ENCODE peak calls at places on chromosomes 13 and 19, in five cellular contexts. M is K562, J is H1, H is A549, F is endothelial cell of umbilical vein. B is an unnamed sample.
A peak's percentile ranks its signal among the peaks of the same experiment; 100 is the strongest.

GRCh38 chr13:77860621-77861020 is 58.0 kb downstream of the EDNRB start:
- DNase-seq in M (no peak), J (no peak), H (no peak), F (peak; percentile 64), B (no peak)

GRCh38 chr13:26476111-26476743 is 81.3 kb upstream of the WASF3 start:
- DNase-seq in M (no peak), J (peak; percentile 76), H (no peak), F (peak; percentile 24), B (peak; percentile 51)

GRCh38 chr13:42524487-42525034 is 49.4 kb upstream of the TNFSF11 start:
- DNase-seq in M (no peak), J (no peak), H (no peak), F (no peak), B (no peak)

GRCh38 chr13:105929486-105929885 is 606.0 kb downstream of the EFNB2 start:
- DNase-seq in M (no peak), J (no peak), H (no peak), F (no peak), B (no peak)

GRCh38 chr13:106354961-106355360 is 180.5 kb downstream of the EFNB2 start:
- DNase-seq in M (no peak), J (no peak), H (no peak), F (no peak), B (no peak)

GRCh38 chr13:51589793-51590192 is 5.5 kb downstream of the WDFY2 start:
- DNase-seq in M (no peak), J (no peak), H (no peak), F (peak; percentile 4), B (no peak)

GRCh38 chr13:75705395-75705794 is 69.3 kb downstream of the LMO7 start:
- DNase-seq in M (no peak), J (no peak), H (peak; percentile 50), F (peak; percentile 75), B (no peak)

GRCh38 chr19:30244533-30244932 is 127.7 kb upstream of the ZNF536 start:
- DNase-seq in M (no peak), J (no peak), H (no peak), F (no peak), B (no peak)

GRCh38 chr19:18436651-18437478 is 1.1 kb downstream of the ISYNA1 start:
- DNase-seq in M (peak; percentile 95), J (peak; percentile 92), H (peak; percentile 80), F (peak; percentile 86), B (peak; percentile 92)

GRCh38 chr13:28819748-28820098 is 416 bp upstream of the MTUS2 start:
- DNase-seq in M (peak; percentile 78), J (peak; percentile 92), H (peak; percentile 15), F (peak; percentile 40), B (peak; percentile 81)

GRCh38 chr13:35884211-35884610 is 247.0 kb downstream of the DCLK1 start:
- DNase-seq in M (no peak), J (no peak), H (no peak), F (no peak), B (no peak)

GRCh38 chr13:113573065-113573464 is 11.5 kb upstream of the TFDP1 start:
- DNase-seq in M (no peak), J (no peak), H (no peak), F (no peak), B (no peak)

GRCh38 chr13:66943530-66943929 is 286.6 kb downstream of the PCDH9 start:
- DNase-seq in M (no peak), J (no peak), H (no peak), F (no peak), B (no peak)

GRCh38 chr13:52371736-52372247 is 34.2 kb downstream of the THSD1 start:
- DNase-seq in M (no peak), J (no peak), H (no peak), F (peak; percentile 76), B (no peak)

GRCh38 chr13:51679616-51680015 is 95.4 kb downstream of the WDFY2 start:
- DNase-seq in M (no peak), J (no peak), H (no peak), F (no peak), B (no peak)

GRCh38 chr19:46337487-46337886 is 9.4 kb upstream of the PPP5C start:
- DNase-seq in M (no peak), J (no peak), H (no peak), F (no peak), B (no peak)

GRCh38 chr19:12872941-12873890 is 8.0 kb downstream of the DNASE2 start:
- DNase-seq in M (peak; percentile 86), J (peak; percentile 55), H (no peak), F (peak; percentile 72), B (peak; percentile 89)

GRCh38 chr13:109119886-109120285 is 490.5 kb downstream of the MYO16 start:
- DNase-seq in M (no peak), J (no peak), H (no peak), F (no peak), B (no peak)

GRCh38 chr13:27039171-27039701 is 132.4 kb downstream of the USP12 start:
- DNase-seq in M (no peak), J (no peak), H (no peak), F (no peak), B (no peak)

GRCh38 chr13:46311217-46311616 is 75.8 kb downstream of the RUBCNL start:
- DNase-seq in M (no peak), J (no peak), H (no peak), F (no peak), B (no peak)

GRCh38 chr19:35858311-35858710 is 1.6 kb downstream of the KIRREL2 start:
- DNase-seq in M (no peak), J (no peak), H (no peak), F (no peak), B (no peak)

GRCh38 chr19:35718345-35719041 is 690 bp downstream of the KMT2B start:
- DNase-seq in M (peak; percentile 30), J (peak; percentile 62), H (peak; percentile 50), F (peak; percentile 25), B (peak; percentile 26)

GRCh38 chr19:6357995-6358394 is 3.3 kb upstream of the CLPP start:
- DNase-seq in M (no peak), J (no peak), H (no peak), F (no peak), B (no peak)

GRCh38 chr13:108987945-108988344 is 358.5 kb downstream of the MYO16 start:
- DNase-seq in M (no peak), J (no peak), H (no peak), F (no peak), B (no peak)

GRCh38 chr19:49502866-49503581 is 6.8 kb downstream of the RPS11 start:
- DNase-seq in M (peak; percentile 56), J (no peak), H (peak; percentile 69), F (peak; percentile 83), B (no peak)

GRCh38 chr13:43235028-43235427 is 211.6 kb downstream of the DNAJC15 start:
- DNase-seq in M (no peak), J (no peak), H (no peak), F (no peak), B (no peak)

GRCh38 chr19:45103625-45104319 is 10.8 kb downstream of the PPP1R37 start:
- DNase-seq in M (no peak), J (no peak), H (no peak), F (no peak), B (no peak)

GRCh38 chr13:36193151-36193855 is 21.1 kb downstream of the SOHLH2 start:
- DNase-seq in M (no peak), J (no peak), H (no peak), F (no peak), B (no peak)

GRCh38 chr13:91946498-91947070 is 548.2 kb downstream of the GPC5 start:
- DNase-seq in M (peak; percentile 1), J (no peak), H (peak; percentile 1), F (peak; percentile 1), B (no peak)

GRCh38 chr19:35106898-35107540 is 8.6 kb upstream of the FXYD3 start:
- DNase-seq in M (no peak), J (no peak), H (no peak), F (no peak), B (no peak)

GRCh38 chr19:37933965-37934364 is 27.0 kb downstream of the SIPA1L3 start:
- DNase-seq in M (no peak), J (no peak), H (no peak), F (no peak), B (no peak)

GRCh38 chr19:13718733-13719132 is 45.6 kb upstream of the MRI1 start:
- DNase-seq in M (no peak), J (no peak), H (peak; percentile 21), F (no peak), B (peak; percentile 36)

GRCh38 chr13:100147825-100148224 is 58.9 kb downstream of the PCCA start:
- DNase-seq in M (no peak), J (no peak), H (no peak), F (no peak), B (no peak)

GRCh38 chr13:100149389-100149788 is 60.5 kb downstream of the PCCA start:
- DNase-seq in M (no peak), J (no peak), H (no peak), F (no peak), B (no peak)

GRCh38 chr13:100148422-100148821 is 59.5 kb downstream of the PCCA start:
- DNase-seq in M (no peak), J (no peak), H (no peak), F (no peak), B (no peak)

DNA sequence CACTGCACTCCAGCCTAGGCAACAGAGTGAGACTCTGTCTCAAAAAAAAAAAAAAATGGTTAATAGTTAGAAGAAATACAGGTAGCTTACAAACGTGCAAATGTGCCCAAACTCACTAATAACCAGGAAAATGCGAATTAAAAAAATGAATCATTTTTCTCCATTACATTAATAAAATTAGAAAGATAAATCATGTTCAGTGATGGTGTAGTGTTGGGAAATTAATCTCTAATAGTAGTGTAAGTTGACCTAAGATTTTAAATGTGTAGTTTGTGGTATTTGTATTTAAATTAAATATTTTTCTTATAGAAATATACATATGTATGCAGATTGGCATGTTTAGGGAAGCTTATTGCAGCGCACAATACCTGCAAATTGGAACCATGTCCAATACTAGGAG is 57.6 kb downstream of the PCCA start:
- DNase-seq in M (no peak), J (no peak), H (no peak), F (no peak), B (no peak)
- TF ChIP-seq JUN in M (no peak), J (no peak), H (no peak), F (no peak), B (no peak)

GRCh38 chr19:2032296-2032941 is 16.9 kb upstream of the BTBD2 start:
- DNase-seq in M (no peak), J (peak; percentile 55), H (peak; percentile 59), F (peak; percentile 92), B (no peak)
- TF ChIP-seq JUN in M (no peak), J (no peak), H (peak; percentile 58), F (no peak), B (no peak)

GRCh38 chr13:20303636-20304035 is 71.5 kb upstream of the GJB6 start:
- DNase-seq in M (no peak), J (no peak), H (no peak), F (no peak), B (no peak)

GRCh38 chr13:20306039-20306438 is 73.9 kb upstream of the GJB6 start:
- DNase-seq in M (no peak), J (no peak), H (no peak), F (no peak), B (no peak)

GRCh38 chr13:20311022-20311421 is 78.9 kb upstream of the GJB6 start:
- DNase-seq in M (no peak), J (no peak), H (no peak), F (no peak), B (no peak)

GRCh38 chr13:20301391-20302071 is 69.4 kb upstream of the GJB6 start:
- DNase-seq in M (no peak), J (peak; percentile 57), H (no peak), F (no peak), B (peak; percentile 39)

GRCh38 chr13:20305587-20305986 is 73.5 kb upstream of the GJB6 start:
- DNase-seq in M (no peak), J (no peak), H (no peak), F (no peak), B (no peak)
- TF ChIP-seq JUN in M (no peak), J (no peak), H (no peak), F (no peak), B (no peak)

GRCh38 chr13:101415358-101416174 is 742 bp downstream of the NALCN start:
- DNase-seq in M (no peak), J (peak; percentile 54), H (no peak), F (peak; percentile 13), B (peak; percentile 16)
- TF ChIP-seq JUN in M (no peak), J (no peak), H (no peak), F (no peak), B (no peak)